ENCODE peak calls at places on chromosome 12, in ten cellular contexts. K, O, X, Q, L, E, Y, U, M and V are unnamed samples.

GRCh38 chr12:127640181-127640886 is 626.6 kb upstream of the TMEM132C start:
- DNase-seq in E (no peak), Y (no peak), K (no peak), Q (no peak), M (no peak), O (no peak), U (no peak), L (peak; percentile 57), X (no peak), V (no peak)

GRCh38 chr12:49646331-49646830 is 23.0 kb downstream of the PRPF40B start:
- DNase-seq in L (no peak), X (no peak), O (no peak), K (no peak), U (no peak), Y (no peak), M (no peak), Q (no peak), E (no peak), V (no peak)

GRCh38 chr12:122721057-122721545 is 4.5 kb upstream of the HCAR3 start:
- DNase-seq in O (no peak), X (no peak), M (no peak), K (no peak), U (no peak), E (no peak), L (no peak), Y (no peak), Q (no peak), V (no peak)

GRCh38 chr12:50390284-50390683 is 6.1 kb downstream of the FAM186A start:
- DNase-seq in Q (no peak), K (no peak), Y (no peak), X (peak; percentile 69), O (no peak), U (no peak), L (peak; percentile 95), M (no peak), E (no peak), V (no peak)

GRCh38 chr12:130459916-130460315 is 122.2 kb downstream of the PIWIL1 start:
- DNase-seq in Q (no peak), E (peak; percentile 22), K (no peak), O (no peak), X (no peak), L (no peak), Y (no peak), M (no peak), U (no peak), V (no peak)

GRCh38 chr12:113186666-113187325 is 1.3 kb downstream of the RITA1 start:
- DNase-seq in X (no peak), E (no peak), L (no peak), M (no peak), K (no peak), Q (no peak), Y (peak; percentile 48), U (no peak), O (no peak), V (no peak)

GRCh38 chr12:12612403-12612802 is 727 bp downstream of the CREBL2 start:
- DNase-seq in M (no peak), U (no peak), Q (no peak), O (no peak), X (peak; percentile 35), K (no peak), L (peak; percentile 80), Y (no peak), E (no peak), V (no peak)

GRCh38 chr12:65497645-65498044 is 219.2 kb downstream of the MSRB3 start:
- DNase-seq in X (no peak), K (no peak), O (no peak), U (no peak), M (no peak), L (no peak), Y (no peak), Q (no peak), E (no peak), V (no peak)

GRCh38 chr12:107415066-107415465 is 270.5 kb upstream of the PWP1 start:
- DNase-seq in X (peak; percentile 67), U (no peak), Q (no peak), M (no peak), Y (no peak), E (no peak), K (no peak), O (no peak), L (peak; percentile 77), V (no peak)

GRCh38 chr12:4589941-4590340 is 27.9 kb downstream of the DYRK4 start:
- DNase-seq in Q (no peak), E (no peak), X (no peak), K (no peak), M (no peak), U (no peak), L (peak; percentile 3), Y (no peak), O (no peak), V (no peak)

GRCh38 chr12:130031571-130032189 is 127.9 kb upstream of the TMEM132D start:
- DNase-seq in O (no peak), E (peak; percentile 78), U (peak; percentile 49), K (peak; percentile 36), X (peak; percentile 57), Y (peak; percentile 35), Q (no peak), L (no peak), M (no peak), V (no peak)

GRCh38 chr12:1523046-1523445 is 71.3 kb downstream of the FBXL14 start:
- DNase-seq in M (no peak), E (no peak), U (no peak), Q (peak; percentile 25), O (no peak), K (no peak), Y (no peak), L (no peak), X (no peak), V (no peak)

GRCh38 chr12:124453419-124454351 is 113.7 kb downstream of the NCOR2 start:
- DNase-seq in K (peak; percentile 93), Y (peak; percentile 90), U (peak; percentile 62), Q (no peak), O (no peak), L (peak; percentile 55), M (peak; percentile 91), E (peak; percentile 92), X (peak; percentile 69), V (peak; percentile 56)

GRCh38 chr12:130656411-130656810 is 59.7 kb downstream of the RIMBP2 start:
- DNase-seq in O (no peak), Q (no peak), U (no peak), K (no peak), Y (no peak), X (no peak), E (no peak), M (no peak), L (no peak), V (no peak)

GRCh38 chr12:77433799-77434198 is 368.4 kb upstream of the E2F7 start:
- DNase-seq in M (no peak), Y (no peak), Q (no peak), X (no peak), O (no peak), E (no peak), K (no peak), L (peak; percentile 6), U (no peak), V (no peak)

GRCh38 chr12:538731-539539 is 79.2 kb downstream of the B4GALNT3 start:
- DNase-seq in E (peak; percentile 82), X (peak; percentile 55), L (peak; percentile 42), Y (peak; percentile 78), M (no peak), Q (no peak), O (no peak), K (peak; percentile 59), U (peak; percentile 75), V (no peak)

GRCh38 chr12:126952106-126953007 is 1314.6 kb upstream of the TMEM132C start:
- DNase-seq in O (no peak), L (no peak), U (no peak), K (no peak), X (no peak), E (no peak), M (no peak), Q (no peak), Y (no peak), V (no peak)

GRCh38 chr12:76252031-76252430 is 96.2 kb downstream of the BBS10 start:
- DNase-seq in K (no peak), U (no peak), X (no peak), M (no peak), L (no peak), E (no peak), Q (no peak), O (no peak), Y (no peak), V (no peak)

GRCh38 chr12:13592063-13592942 is 389.1 kb downstream of the GRIN2B start:
- DNase-seq in K (no peak), Q (no peak), E (no peak), X (no peak), O (no peak), Y (no peak), M (no peak), U (no peak), L (no peak), V (no peak)

DNA sequence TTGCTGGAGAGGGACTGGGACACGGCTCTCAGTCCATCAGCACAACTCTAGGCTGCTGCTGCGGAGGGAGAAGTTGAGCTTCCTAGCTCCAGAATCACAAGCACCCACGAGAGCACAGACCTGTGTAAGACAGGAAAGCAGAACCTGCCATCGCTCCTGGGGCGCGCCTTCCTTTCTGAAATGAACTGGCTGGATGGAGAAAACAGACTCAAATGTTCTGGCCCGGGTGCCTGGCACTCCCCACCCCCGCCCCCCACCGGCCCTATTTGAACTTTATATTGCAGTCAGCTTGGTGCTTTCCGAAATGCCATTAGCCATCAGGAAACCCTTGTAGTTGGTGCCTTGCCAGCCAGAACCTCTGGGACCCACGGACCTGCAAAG is 23.8 kb downstream of the MVK start:
- DNase-seq in L (no peak), K (no peak), M (no peak), E (peak; percentile 36), Q (no peak), X (no peak), Y (no peak), O (no peak), U (no peak), V (no peak)
- H3K27ac ChIP-seq in L (no peak overlapping the region), K (no peak overlapping the region), M (no peak overlapping the region), E (no peak overlapping the region), Q (no peak overlapping the region), X (no peak overlapping the region), Y (no peak overlapping the region), O (no peak overlapping the region), U (no peak overlapping the region), V (no peak overlapping the region)

GRCh38 chr12:59596232-59597143 is 659 bp downstream of the SLC16A7 start:
- DNase-seq in Q (peak; percentile 64), O (peak; percentile 84), Y (peak; percentile 77), X (peak; percentile 9), U (peak; percentile 85), K (peak; percentile 88), E (peak; percentile 88), L (peak; percentile 74), M (peak; percentile 67), V (peak; percentile 12)
- TF ChIP-seq POLR2A in Q (no peak), O (no peak), Y (peak; percentile 50), X (no peak), U (peak; percentile 44), K (peak; percentile 27), E (no peak), L (peak; percentile 58), M (peak; percentile 54), V (no peak)

GRCh38 chr12:131833896-131834641 is 5.9 kb downstream of the MMP17 start:
- DNase-seq in Q (no peak), O (no peak), Y (no peak), K (no peak), X (peak; percentile 73), M (no peak), U (no peak), L (peak; percentile 37), E (no peak), V (no peak)
- H3K27ac ChIP-seq in Q (no peak overlapping the region), O (no peak overlapping the region), Y (no peak overlapping the region), K (no peak overlapping the region), X (no peak overlapping the region), M (no peak overlapping the region), U (no peak overlapping the region), L (no peak overlapping the region), E (no peak overlapping the region), V (no peak overlapping the region)

GRCh38 chr12:53675701-53676607 is at the start of gene ATP5MC2:
- DNase-seq in X (peak; percentile 100), L (peak; percentile 99), E (peak; percentile 98), M (peak; percentile 98), Y (peak; percentile 96), U (peak; percentile 98), K (peak; percentile 99), Q (peak; percentile 98), O (peak; percentile 96), V (peak; percentile 74)
- TF ChIP-seq POLR2A in X (peak; percentile 92), L (peak; percentile 60), E (no peak), M (peak; percentile 59), Y (no peak), U (peak; percentile 80), K (peak; percentile 38), Q (peak; percentile 57), O (peak; percentile 67), V (peak; percentile 78)